ENCODE peak calls at places on chromosomes 5 and 9, in four cellular contexts. One of them, this sample, is unnamed.

GRCh38 chr5:170420809-170421412 is 31.7 kb upstream of the KCNMB1 start:
- DNase-seq in transverse colon: peak
- DNase-seq in prostate gland: peak
- DNase-seq in HCT116: peak
- DNase-seq in this sample: peak

GRCh38 chr5:82735160-82735789 is 341.9 kb downstream of the TMEM167A start:
- DNase-seq in transverse colon: no peak
- DNase-seq in prostate gland: no peak
- DNase-seq in HCT116: peak
- DNase-seq in this sample: no peak

GRCh38 chr9:36839131-36839885 is 194.8 kb downstream of the PAX5 start:
- DNase-seq in transverse colon: no peak
- DNase-seq in prostate gland: no peak
- DNase-seq in HCT116: no peak
- DNase-seq in this sample: no peak

GRCh38 chr5:135423158-135423925 is 23.8 kb downstream of the DCANP1 start:
- DNase-seq in transverse colon: no peak
- DNase-seq in prostate gland: no peak
- DNase-seq in HCT116: peak
- DNase-seq in this sample: no peak

GRCh38 chr5:122311400-122311887 is 593 bp upstream of the SNCAIP start:
- DNase-seq in transverse colon: no peak
- DNase-seq in prostate gland: no peak
- DNase-seq in HCT116: no peak
- DNase-seq in this sample: peak

GRCh38 chr9:26746357-26747072 is 146.1 kb downstream of the CAAP1 start:
- DNase-seq in transverse colon: no peak
- DNase-seq in prostate gland: no peak
- DNase-seq in HCT116: peak
- DNase-seq in this sample: no peak

GRCh38 chr9:97046228-97046627 is 7.3 kb upstream of the CTSV start:
- DNase-seq in transverse colon: peak
- DNase-seq in prostate gland: peak
- DNase-seq in HCT116: peak
- DNase-seq in this sample: peak

GRCh38 chr5:98796197-98796972 is 22.9 kb downstream of the RGMB start:
- DNase-seq in transverse colon: peak
- DNase-seq in prostate gland: no peak
- DNase-seq in HCT116: no peak
- DNase-seq in this sample: peak

GRCh38 chr5:173563246-173563645 is 53.2 kb downstream of the BOD1 start:
- DNase-seq in transverse colon: no peak
- DNase-seq in prostate gland: no peak
- DNase-seq in HCT116: no peak
- DNase-seq in this sample: no peak

GRCh38 chr5:146111409-146111808 is 6.0 kb upstream of the PLAC8L1 start:
- DNase-seq in transverse colon: no peak
- DNase-seq in prostate gland: no peak
- DNase-seq in HCT116: no peak
- DNase-seq in this sample: peak

GRCh38 chr9:135777623-135778177 is 75.7 kb downstream of the KCNT1 start:
- DNase-seq in transverse colon: no peak
- DNase-seq in prostate gland: no peak
- DNase-seq in HCT116: no peak
- DNase-seq in this sample: no peak

GRCh38 chr9:114662081-114662989 is 4.7 kb upstream of the TEX53 start:
- DNase-seq in transverse colon: peak
- DNase-seq in prostate gland: no peak
- DNase-seq in HCT116: no peak
- DNase-seq in this sample: peak

GRCh38 chr9:106075991-106076390 is 381.6 kb downstream of the TMEM38B start:
- DNase-seq in transverse colon: no peak
- DNase-seq in prostate gland: peak
- DNase-seq in HCT116: no peak
- DNase-seq in this sample: no peak

GRCh38 chr9:78296893-78297671 is at the start of gene PSAT1:
- DNase-seq in transverse colon: peak
- DNase-seq in prostate gland: peak
- DNase-seq in HCT116: peak
- DNase-seq in this sample: peak

GRCh38 chr5:160492565-160492964 is 70.9 kb downstream of the PTTG1 start:
- DNase-seq in transverse colon: no peak
- DNase-seq in prostate gland: no peak
- DNase-seq in HCT116: no peak
- DNase-seq in this sample: no peak

GRCh38 chr5:111360173-111360572 is 136.0 kb downstream of the CAMK4 start:
- DNase-seq in transverse colon: no peak
- DNase-seq in prostate gland: no peak
- DNase-seq in HCT116: no peak
- DNase-seq in this sample: no peak

GRCh38 chr9:121744687-121745395 is 93.4 kb downstream of the DAB2IP start:
- DNase-seq in transverse colon: no peak
- DNase-seq in prostate gland: no peak
- DNase-seq in HCT116: no peak
- DNase-seq in this sample: peak

GRCh38 chr5:111337133-111337532 is 112.9 kb downstream of the CAMK4 start:
- DNase-seq in transverse colon: no peak
- DNase-seq in prostate gland: no peak
- DNase-seq in HCT116: no peak
- DNase-seq in this sample: no peak

GRCh38 chr5:165497707-165498106 is 1992.3 kb downstream of the MAT2B start:
- DNase-seq in transverse colon: no peak
- DNase-seq in prostate gland: no peak
- DNase-seq in HCT116: no peak
- DNase-seq in this sample: no peak

GRCh38 chr5:816176-816575 is 31.6 kb upstream of the ZDHHC11B start:
- DNase-seq in transverse colon: no peak
- DNase-seq in prostate gland: no peak
- DNase-seq in HCT116: no peak
- DNase-seq in this sample: no peak

GRCh38 chr5:169024426-169024825 is 276.5 kb downstream of the SLIT3 start:
- DNase-seq in transverse colon: no peak
- DNase-seq in prostate gland: no peak
- DNase-seq in HCT116: no peak
- DNase-seq in this sample: no peak

GRCh38 chr9:6777218-6777902 is 19.6 kb downstream of the KDM4C start:
- DNase-seq in transverse colon: no peak
- DNase-seq in prostate gland: no peak
- DNase-seq in HCT116: no peak
- DNase-seq in this sample: peak

DNA sequence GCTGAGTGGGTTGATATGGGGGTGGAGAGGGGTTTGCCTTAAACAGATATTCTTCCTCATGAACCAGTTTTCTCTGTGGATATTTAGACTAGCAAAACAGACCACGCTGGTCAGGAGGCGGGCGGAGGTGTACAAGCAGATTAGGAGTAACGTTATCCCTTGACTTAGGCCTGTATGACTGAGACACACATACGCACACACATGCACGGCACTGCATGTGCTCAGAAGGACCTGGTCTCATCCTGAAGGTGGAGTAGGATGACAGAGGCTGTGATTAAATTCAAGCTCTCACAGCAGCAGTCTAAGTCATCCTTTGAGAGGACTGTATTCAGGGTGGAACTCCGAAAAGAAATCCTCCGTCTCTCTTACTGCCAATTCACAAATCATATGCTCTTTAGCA is 209.7 kb downstream of the DIRAS2 start:
- DNase-seq in transverse colon: no peak
- DNase-seq in prostate gland: no peak
- DNase-seq in HCT116: no peak
- DNase-seq in this sample: peak
- H3K4me3 ChIP-seq in transverse colon: no peak
- H3K4me3 ChIP-seq in prostate gland: no peak
- H3K4me3 ChIP-seq in HCT116: no peak
- H3K4me3 ChIP-seq in this sample: no peak

GRCh38 chr5:65727491-65728156 is 5.6 kb downstream of the NLN start:
- DNase-seq in transverse colon: no peak
- DNase-seq in prostate gland: no peak
- DNase-seq in HCT116: no peak
- DNase-seq in this sample: no peak

GRCh38 chr5:65722575-65723424 is 795 bp downstream of the NLN start:
- DNase-seq in transverse colon: no peak
- DNase-seq in prostate gland: no peak
- DNase-seq in HCT116: peak
- DNase-seq in this sample: peak

GRCh38 chr5:65718576-65719310 is 3.2 kb downstream of the SGTB start:
- DNase-seq in transverse colon: no peak
- DNase-seq in prostate gland: no peak
- DNase-seq in HCT116: no peak
- DNase-seq in this sample: no peak

GRCh38 chr5:65721050-65721774 is 697 bp downstream of the SGTB start:
- DNase-seq in transverse colon: peak
- DNase-seq in prostate gland: peak
- DNase-seq in HCT116: no peak
- DNase-seq in this sample: peak

GRCh38 chr5:65721775-65722574 is at the start of the genes NLN and SGTB:
- DNase-seq in transverse colon: peak
- DNase-seq in prostate gland: peak
- DNase-seq in HCT116: peak
- DNase-seq in this sample: peak
- TF ChIP-seq POLR2A in transverse colon: peak
- TF ChIP-seq POLR2A in prostate gland: peak
- TF ChIP-seq POLR2A in HCT116: no peak
- TF ChIP-seq POLR2A in this sample: peak

DNA sequence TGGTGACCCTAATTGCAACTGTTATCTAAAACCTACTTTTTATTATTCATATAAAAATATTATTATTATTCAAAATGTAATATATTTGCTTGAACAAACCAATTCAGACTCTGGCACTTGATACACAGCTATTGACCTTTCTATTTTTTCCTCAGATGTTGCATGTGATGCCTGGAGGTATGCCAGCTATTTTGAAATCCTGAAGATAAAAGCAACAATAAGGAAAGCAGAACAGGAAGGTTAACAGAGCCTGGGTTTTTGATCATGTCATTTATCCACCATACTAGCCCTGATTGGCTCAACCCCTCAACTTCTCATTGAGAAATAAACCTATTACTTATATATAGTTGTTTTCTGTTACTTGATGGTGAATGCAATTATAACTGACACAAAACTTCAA is 340.9 kb upstream of the KIF2A start:
- DNase-seq in transverse colon: no peak
- DNase-seq in prostate gland: no peak
- DNase-seq in HCT116: no peak
- DNase-seq in this sample: no peak
- H3K27ac ChIP-seq in transverse colon: no peak
- H3K27ac ChIP-seq in prostate gland: no peak
- H3K27ac ChIP-seq in HCT116: no peak
- H3K27ac ChIP-seq in this sample: no peak

GRCh38 chr9:94174164-94174563 is 84.9 kb upstream of the ZNF169 start:
- DNase-seq in transverse colon: no peak
- DNase-seq in prostate gland: no peak
- DNase-seq in HCT116: no peak
- DNase-seq in this sample: no peak
- H3K4me3 ChIP-seq in transverse colon: no peak
- H3K4me3 ChIP-seq in prostate gland: no peak
- H3K4me3 ChIP-seq in HCT116: no peak
- H3K4me3 ChIP-seq in this sample: no peak

GRCh38 chr9:130736834-130737233 is 43.3 kb downstream of the EXOSC2 start:
- DNase-seq in transverse colon: no peak
- DNase-seq in prostate gland: no peak
- DNase-seq in HCT116: no peak
- DNase-seq in this sample: no peak
- TF ChIP-seq POLR2A in transverse colon: no peak
- TF ChIP-seq POLR2A in prostate gland: no peak
- TF ChIP-seq POLR2A in HCT116: no peak
- TF ChIP-seq POLR2A in this sample: no peak

DNA sequence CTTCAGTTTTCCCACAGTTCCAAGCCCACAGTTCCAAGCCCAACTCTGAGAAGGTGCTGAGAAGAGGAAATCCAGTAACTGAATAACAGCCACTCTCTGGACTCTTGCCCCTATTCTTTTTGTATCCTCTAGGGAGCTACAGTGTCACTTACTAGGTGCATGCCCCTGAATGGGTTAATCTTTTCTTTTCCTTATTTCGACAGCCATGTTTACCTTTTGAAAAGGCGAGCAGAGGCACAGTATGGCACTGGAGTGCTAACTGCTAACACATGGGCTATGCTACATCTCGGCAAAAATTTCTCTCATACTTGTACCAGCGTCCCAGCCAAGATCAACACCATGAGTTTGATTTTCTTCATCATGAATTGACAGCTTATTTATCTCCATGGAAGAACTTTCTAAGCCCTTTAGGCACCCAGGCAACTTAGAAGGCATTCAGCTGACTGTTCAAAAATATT is 222.6 kb downstream of the EBF1 start:
- DNase-seq in transverse colon: no peak
- DNase-seq in prostate gland: no peak
- DNase-seq in HCT116: no peak
- DNase-seq in this sample: no peak
- H3K27ac ChIP-seq in transverse colon: no peak
- H3K27ac ChIP-seq in prostate gland: no peak
- H3K27ac ChIP-seq in HCT116: no peak
- H3K27ac ChIP-seq in this sample: no peak

GRCh38 chr9:127936347-127936852 is 1.3 kb downstream of the DPM2 start:
- DNase-seq in transverse colon: no peak
- DNase-seq in prostate gland: no peak
- DNase-seq in HCT116: no peak
- DNase-seq in this sample: no peak
- H3K4me3 ChIP-seq in transverse colon: peak
- H3K4me3 ChIP-seq in prostate gland: peak
- H3K4me3 ChIP-seq in HCT116: peak
- H3K4me3 ChIP-seq in this sample: no peak

GRCh38 chr5:132490484-132491367 is at the start of gene IRF1:
- DNase-seq in transverse colon: peak
- DNase-seq in prostate gland: peak
- DNase-seq in HCT116: peak
- DNase-seq in this sample: peak
- TF ChIP-seq POLR2A in transverse colon: peak
- TF ChIP-seq POLR2A in prostate gland: peak
- TF ChIP-seq POLR2A in HCT116: peak
- TF ChIP-seq POLR2A in this sample: peak